ENCODE peak calls at places on chromosomes 3 and 15, in ten cellular contexts. D is central memory CD4-positive, alpha-beta T cell; P is foreskin fibroblast; Z is T-helper 2 cell; N is type B pancreatic cell; R is GM06990; B is ELR; K is naive thymus-derived CD4-positive, alpha-beta T cell; Q is ovary; U is NCI-H524. L is an unnamed sample.

GRCh38 chr3:71584216-71585061 is 911 bp upstream of the FOXP1 start:
- DNase-seq in D (peak; percentile 24), P (no peak), Z (peak; percentile 25), N (peak; percentile 78), R (no peak), B (peak; percentile 58), K (peak; percentile 49), Q (peak; percentile 68), U (peak; percentile 78), L (peak; percentile 47)

GRCh38 chr15:78035319-78035718 is 42.2 kb downstream of the TBC1D2B start:
- DNase-seq in D (no peak), P (no peak), Z (no peak), N (no peak), R (no peak), B (no peak), K (no peak), Q (no peak), U (no peak), L (no peak)

GRCh38 chr15:75207618-75208500 is 6.2 kb downstream of the C15orf39 start:
- DNase-seq in D (no peak), P (no peak), Z (no peak), N (no peak), R (no peak), B (no peak), K (no peak), Q (no peak), U (no peak), L (no peak)

GRCh38 chr15:40367673-40368611 is 9.9 kb downstream of the DISP2 start:
- DNase-seq in D (peak; percentile 90), P (peak; percentile 87), Z (peak; percentile 76), N (peak; percentile 87), R (peak; percentile 86), B (peak; percentile 91), K (peak; percentile 85), Q (peak; percentile 80), U (peak; percentile 95), L (no peak)

GRCh38 chr3:5762506-5762905 is 575.0 kb downstream of the EDEM1 start:
- DNase-seq in D (no peak), P (no peak), Z (no peak), N (no peak), R (no peak), B (no peak), K (no peak), Q (no peak), U (no peak), L (no peak)

GRCh38 chr3:153111056-153111455 is 51.0 kb upstream of the RAP2B start:
- DNase-seq in D (no peak), P (peak; percentile 24), Z (no peak), N (no peak), R (no peak), B (no peak), K (no peak), Q (no peak), U (no peak), L (no peak)

GRCh38 chr3:191296041-191296541 is 33.1 kb upstream of the CCDC50 start:
- DNase-seq in D (no peak), P (no peak), Z (no peak), N (no peak), R (peak; percentile 53), B (no peak), K (no peak), Q (no peak), U (no peak), L (peak; percentile 3)

GRCh38 chr3:39639344-39640236 is 169.8 kb upstream of the MYRIP start:
- DNase-seq in D (no peak), P (peak; percentile 95), Z (no peak), N (no peak), R (no peak), B (peak; percentile 98), K (no peak), Q (no peak), U (no peak), L (no peak)

GRCh38 chr15:65101418-65101890 is 13.5 kb downstream of the UBAP1L start:
- DNase-seq in D (no peak), P (peak; percentile 31), Z (peak; percentile 33), N (no peak), R (no peak), B (peak; percentile 54), K (peak; percentile 49), Q (peak; percentile 69), U (no peak), L (no peak)

GRCh38 chr3:72123908-72124441 is 339.0 kb upstream of the PROK2 start:
- DNase-seq in D (no peak), P (peak; percentile 94), Z (no peak), N (no peak), R (peak; percentile 11), B (peak; percentile 68), K (no peak), Q (no peak), U (no peak), L (no peak)

GRCh38 chr3:62325896-62326295 is 47.5 kb downstream of the FEZF2 start:
- DNase-seq in D (no peak), P (no peak), Z (no peak), N (no peak), R (no peak), B (no peak), K (no peak), Q (no peak), U (no peak), L (no peak)

GRCh38 chr3:156135921-156136655 is 15.7 kb downstream of the KCNAB1 start:
- DNase-seq in D (no peak), P (no peak), Z (no peak), N (no peak), R (no peak), B (peak; percentile 15), K (no peak), Q (no peak), U (no peak), L (no peak)

GRCh38 chr15:96418146-96418545 is 87.6 kb downstream of the NR2F2 start:
- DNase-seq in D (no peak), P (no peak), Z (no peak), N (no peak), R (no peak), B (no peak), K (no peak), Q (no peak), U (no peak), L (no peak)

GRCh38 chr15:41989573-41990242 is 17.4 kb upstream of the EHD4 start:
- DNase-seq in D (peak; percentile 70), P (peak; percentile 46), Z (peak; percentile 85), N (peak; percentile 92), R (peak; percentile 63), B (peak; percentile 73), K (peak; percentile 88), Q (peak; percentile 85), U (peak; percentile 70), L (peak; percentile 45)

GRCh38 chr3:174268061-174268460 is 591.1 kb upstream of the NAALADL2 start:
- DNase-seq in D (no peak), P (no peak), Z (no peak), N (no peak), R (no peak), B (no peak), K (no peak), Q (no peak), U (no peak), L (no peak)

GRCh38 chr3:192408007-192408655 is 319.2 kb downstream of the FGF12 start:
- DNase-seq in D (no peak), P (no peak), Z (no peak), N (peak; percentile 69), R (no peak), B (peak; percentile 22), K (no peak), Q (peak; percentile 19), U (no peak), L (no peak)

GRCh38 chr15:85761635-85762034 is 33.1 kb downstream of the KLHL25 start:
- DNase-seq in D (no peak), P (no peak), Z (no peak), N (no peak), R (no peak), B (no peak), K (no peak), Q (no peak), U (peak; percentile 9), L (no peak)

GRCh38 chr3:126706631-126707030 is 2.6 kb downstream of the CHCHD6 start:
- DNase-seq in D (no peak), P (no peak), Z (no peak), N (no peak), R (no peak), B (no peak), K (no peak), Q (no peak), U (no peak), L (no peak)

GRCh38 chr3:62940763-62941632 is 65.8 kb upstream of the CADPS start:
- DNase-seq in D (no peak), P (no peak), Z (no peak), N (no peak), R (no peak), B (peak; percentile 55), K (no peak), Q (no peak), U (no peak), L (no peak)

GRCh38 chr15:79339588-79340314 is 28.8 kb downstream of the TMED3 start:
- DNase-seq in D (no peak), P (peak; percentile 29), Z (no peak), N (no peak), R (no peak), B (peak; percentile 58), K (no peak), Q (no peak), U (peak; percentile 65), L (peak; percentile 32)

GRCh38 chr3:172530101-172530561 is 6.9 kb upstream of the TNFSF10 start:
- DNase-seq in D (no peak), P (no peak), Z (no peak), N (no peak), R (no peak), B (no peak), K (no peak), Q (no peak), U (no peak), L (no peak)

GRCh38 chr15:60362318-60363023 is 35.3 kb downstream of the ANXA2 start:
- DNase-seq in D (peak; percentile 31), P (peak; percentile 81), Z (no peak), N (no peak), R (no peak), B (peak; percentile 95), K (peak; percentile 46), Q (no peak), U (peak; percentile 77), L (peak; percentile 30)

GRCh38 chr3:183553263-183554026 is 2.1 kb downstream of the KLHL6 start:
- DNase-seq in D (no peak), P (no peak), Z (no peak), N (no peak), R (no peak), B (no peak), K (no peak), Q (no peak), U (no peak), L (no peak)

GRCh38 chr15:79002631-79003030 is 57.8 kb upstream of the CTSH start:
- DNase-seq in D (no peak), P (peak; percentile 61), Z (no peak), N (no peak), R (no peak), B (peak; percentile 56), K (no peak), Q (no peak), U (peak; percentile 5), L (no peak)

GRCh38 chr3:134330895-134331810 is 43.1 kb downstream of the AMOTL2 start:
- DNase-seq in D (no peak), P (peak; percentile 64), Z (no peak), N (no peak), R (no peak), B (peak; percentile 72), K (no peak), Q (no peak), U (no peak), L (no peak)

GRCh38 chr3:40016391-40016790 is 207.0 kb downstream of the MYRIP start:
- DNase-seq in D (no peak), P (no peak), Z (no peak), N (no peak), R (no peak), B (no peak), K (no peak), Q (no peak), U (no peak), L (no peak)

GRCh38 chr15:70589221-70589620 is 174.1 kb downstream of the UACA start:
- DNase-seq in D (no peak), P (peak; percentile 48), Z (no peak), N (no peak), R (no peak), B (peak; percentile 44), K (no peak), Q (no peak), U (no peak), L (no peak)

GRCh38 chr3:182284793-182285192 is 508.5 kb upstream of the ATP11B start:
- DNase-seq in D (no peak), P (no peak), Z (no peak), N (no peak), R (no peak), B (no peak), K (no peak), Q (no peak), U (no peak), L (no peak)